ENCODE peak calls at places on chromosome 1, in five cellular contexts. K is lower leg skin, T is progenitor cell of endocrine pancreas, R is endothelial cell of umbilical vein, P is cardiac fibroblast. J is an unnamed sample.

GRCh38 chr1:207998691-207999090 is 87.8 kb upstream of the CD34 start:
- DNase-seq in K (no peak), R (no peak), T (no peak), P (no peak), J (no peak)

GRCh38 chr1:115641762-115642167 is at the start of gene VANGL1:
- DNase-seq in K (peak), P (peak), R (peak), T (peak), J (no peak)

GRCh38 chr1:240737761-240738265 is 125.9 kb upstream of the GREM2 start:
- DNase-seq in T (no peak), K (no peak), P (no peak), R (no peak), J (no peak)

GRCh38 chr1:219189021-219189824 is 15.5 kb downstream of the LYPLAL1 start:
- DNase-seq in T (no peak), K (no peak), R (peak), P (peak), J (no peak)

GRCh38 chr1:81695741-81696140 is 105.0 kb upstream of the ADGRL2 start:
- DNase-seq in K (no peak), T (no peak), R (peak), P (peak), J (no peak)

GRCh38 chr1:25451903-25452302 is 21.2 kb downstream of the MACO1 start:
- DNase-seq in R (no peak), K (no peak), P (no peak), T (no peak), J (no peak)

GRCh38 chr1:156884560-156884959 is 9.0 kb upstream of the PEAR1 start:
- DNase-seq in P (no peak), T (no peak), K (no peak), R (no peak), J (no peak)

GRCh38 chr1:65623895-65624294 is 168.8 kb upstream of the PDE4B start:
- DNase-seq in R (no peak), K (no peak), P (peak), T (no peak), J (no peak)

GRCh38 chr1:26318338-26319064 is 743 bp downstream of the CD52 start:
- DNase-seq in K (no peak), R (no peak), P (no peak), T (no peak), J (no peak)

DNA sequence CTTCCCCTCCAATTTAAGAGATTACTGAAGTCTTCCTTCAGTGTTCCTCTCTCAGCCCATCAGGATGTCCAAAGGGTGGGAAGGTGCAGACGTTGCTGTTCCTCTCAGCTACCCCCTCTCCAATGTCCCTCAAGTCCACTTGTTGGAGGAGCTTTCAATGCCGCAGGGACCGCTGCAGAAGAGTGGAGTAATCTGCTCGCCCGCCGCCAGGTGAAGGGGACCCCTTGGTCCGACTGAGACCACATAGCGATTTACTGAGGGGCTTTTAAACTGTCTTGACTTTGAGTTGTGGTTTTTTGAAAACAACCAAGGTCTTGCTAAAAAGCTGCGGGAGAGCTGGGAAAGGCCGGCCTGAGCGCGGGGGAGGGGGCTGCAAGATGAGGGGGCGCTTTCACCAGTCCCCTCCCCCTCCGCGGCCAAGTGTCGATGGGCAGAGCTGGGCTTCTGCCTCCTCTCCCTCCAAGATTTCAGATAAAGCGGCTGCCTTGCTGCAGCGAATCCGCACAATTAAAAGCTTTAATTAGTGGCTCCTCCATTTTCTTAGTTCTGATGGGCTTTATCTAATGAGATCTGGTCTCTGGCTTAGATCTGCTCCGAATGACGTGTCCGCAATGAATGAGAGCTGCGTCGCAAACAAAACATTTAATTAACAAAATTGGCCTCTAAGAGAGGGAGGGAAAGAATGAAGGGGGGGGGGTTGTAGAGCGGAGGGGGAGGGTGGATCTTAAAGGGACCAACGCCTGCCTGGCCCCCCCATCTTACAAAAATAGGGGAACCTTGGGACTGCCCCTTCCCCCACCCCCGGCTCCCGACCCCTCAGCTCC is 5.9 kb downstream of the LMO4 start:
- DNase-seq in R (peak), T (peak), P (no peak), K (peak), J (peak)
- TF ChIP-seq CTCF in R (no peak), T (peak), P (peak), K (no peak), J (no peak)

DNA sequence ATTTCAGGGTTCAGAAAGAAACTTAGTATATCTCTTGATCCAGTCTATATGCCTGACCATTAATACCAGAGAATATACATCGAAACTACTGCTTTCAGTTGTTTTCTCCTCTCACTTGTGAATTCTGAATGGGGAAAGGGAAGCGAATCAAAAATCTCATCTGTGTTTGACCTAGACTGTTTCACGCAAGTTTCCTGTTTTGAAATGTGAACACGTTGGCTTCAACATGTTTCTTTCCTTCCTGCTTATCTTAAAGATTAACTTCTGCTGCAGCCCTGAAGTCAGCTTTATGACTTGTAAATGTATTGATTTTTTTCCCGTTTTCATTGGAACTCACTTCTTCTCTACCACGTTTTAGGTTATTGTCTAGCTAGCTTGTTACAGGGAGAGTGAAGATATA is 49.9 kb downstream of the SNX27 start:
- DNase-seq in P (no peak), K (no peak), T (no peak), R (peak), J (no peak)
- TF ChIP-seq CTCF in P (no peak), K (no peak), T (no peak), R (no peak), J (no peak)

GRCh38 chr1:104874044-104874443 is 1124.3 kb downstream of the AMY1C start:
- DNase-seq in R (no peak), P (no peak), K (no peak), T (no peak), J (no peak)

GRCh38 chr1:104878203-104878911 is 1128.7 kb downstream of the AMY1C start:
- DNase-seq in T (no peak), R (no peak), P (no peak), K (peak), J (no peak)
- TF ChIP-seq CTCF in T (peak), R (no peak), P (no peak), K (no peak), J (no peak)

GRCh38 chr1:41158147-41158875 is 83.8 kb downstream of the SCMH1 start:
- DNase-seq in T (no peak), P (no peak), K (no peak), R (no peak), J (no peak)
- TF ChIP-seq CTCF in T (no peak), P (no peak), K (no peak), R (no peak), J (no peak)